ENCODE peak calls at places on chromosomes 11 and 22, in four cellular contexts. A is activated CD8-positive, alpha-beta T cell treated with anti-CD3 and anti-CD28 coated beads, Interleukin-2, amount 10 ng/mL, durations not matched to agents 7 days and 5 days; U is astrocyte of the cerebellum; Z is astrocyte of the spinal cord. V is an unnamed sample.

GRCh38 chr22:23054531-23055257 is 15.6 kb upstream of the GNAZ start:
- DNase-seq in Z (no peak), U (no peak), A (no peak), V (no peak)

GRCh38 chr11:133041165-133041564 is 491.1 kb downstream of the OPCML start:
- DNase-seq in Z (no peak), U (no peak), A (no peak), V (no peak)

GRCh38 chr11:69272961-69273461 is 20.9 kb upstream of the MYEOV start:
- DNase-seq in Z (no peak), A (no peak), U (no peak), V (no peak)

GRCh38 chr22:22798232-22798616 is 89.4 kb upstream of the IGLL5 start:
- DNase-seq in Z (no peak), U (no peak), A (no peak), V (no peak)

GRCh38 chr22:32602154-32602553 is 127.5 kb downstream of the FBXO7 start:
- DNase-seq in A (no peak), Z (no peak), U (no peak), V (no peak)

GRCh38 chr22:45688606-45689080 is 17.0 kb downstream of the ATXN10 start:
- DNase-seq in A (no peak), Z (peak), U (peak), V (no peak)

GRCh38 chr22:24141586-24141985 is 39.7 kb upstream of the SUSD2 start:
- DNase-seq in Z (peak), U (no peak), A (peak), V (no peak)

GRCh38 chr22:37048133-37048532 is 3.4 kb upstream of the KCTD17 start:
- DNase-seq in U (no peak), Z (no peak), A (no peak), V (no peak)

GRCh38 chr11:78832226-78832947 is 257.7 kb upstream of the NARS2 start:
- DNase-seq in U (no peak), Z (no peak), A (no peak), V (no peak)

GRCh38 chr11:70915158-70915795 is 337.1 kb downstream of the SHANK2 start:
- DNase-seq in U (no peak), Z (no peak), A (no peak), V (no peak)

GRCh38 chr22:35540600-35541253 is at the start of gene RASD2:
- DNase-seq in A (peak), U (no peak), Z (no peak), V (peak)

GRCh38 chr11:35714882-35715612 is 52.5 kb downstream of the TRIM44 start:
- DNase-seq in U (no peak), A (no peak), Z (peak), V (peak)

GRCh38 chr11:30230714-30231113 is at the start of gene FSHB:
- DNase-seq in A (no peak), U (no peak), Z (no peak), V (no peak)

GRCh38 chr22:44389926-44390925 is 77.5 kb upstream of the SHISAL1 start:
- DNase-seq in A (no peak), U (no peak), Z (no peak), V (no peak)

GRCh38 chr11:100576044-100577021 is 110.8 kb upstream of the ARHGAP42 start:
- DNase-seq in A (peak), U (peak), Z (peak), V (peak)

GRCh38 chr11:88689548-88690240 is 352.2 kb upstream of the CTSC start:
- DNase-seq in U (no peak), A (no peak), Z (no peak), V (no peak)

GRCh38 chr22:24805790-24806662 is at the start of gene SGSM1:
- DNase-seq in U (no peak), A (peak), Z (peak), V (peak)

GRCh38 chr11:14713518-14714244 is 70.1 kb downstream of the PDE3B start:
- DNase-seq in Z (no peak), U (no peak), A (peak), V (no peak)